ENCODE peak calls at places on chromosomes 6 and 20, in five cellular contexts. G is substantia nigra; B is fibroblast of the aortic adventitia; W is stimulated activated naive CD4-positive, alpha-beta T cell; N is endothelial cell of umbilical vein. S is an unnamed sample.

GRCh38 chr20:16554766-16555543 is 18.3 kb downstream of the KIF16B start:
- DNase-seq in W (no peak), G (no peak), B (no peak), N (no peak), S (no peak)

GRCh38 chr6:143759666-143760065 is 81.9 kb downstream of the PHACTR2 start:
- DNase-seq in W (no peak), N (peak; percentile 36), B (no peak), G (no peak), S (no peak)

GRCh38 chr6:109503327-109504224 is 20.6 kb upstream of the ZBTB24 start:
- DNase-seq in W (no peak), B (no peak), N (no peak), G (no peak), S (no peak)

GRCh38 chr20:22810626-22811559 is 224.2 kb upstream of the SSTR4 start:
- DNase-seq in G (no peak), N (no peak), B (no peak), W (no peak), S (no peak)

GRCh38 chr6:156720739-156721714 is 56.2 kb upstream of the ARID1B start:
- DNase-seq in G (no peak), B (peak; percentile 20), N (peak; percentile 19), W (no peak), S (peak; percentile 71)

GRCh38 chr6:110528051-110528929 is 51.9 kb upstream of the SLC22A16 start:
- DNase-seq in B (peak; percentile 85), W (no peak), N (peak; percentile 91), G (no peak), S (no peak)

GRCh38 chr6:14550410-14550809 is 432.8 kb downstream of the CD83 start:
- DNase-seq in N (no peak), B (no peak), G (no peak), W (no peak), S (no peak)

GRCh38 chr6:8556370-8557018 is 121.1 kb upstream of the SLC35B3 start:
- DNase-seq in N (no peak), G (no peak), W (no peak), B (no peak), S (no peak)

GRCh38 chr20:19392344-19393140 is 180.1 kb downstream of the SLC24A3 start:
- DNase-seq in N (no peak), B (no peak), W (no peak), G (no peak), S (no peak)

GRCh38 chr6:122696079-122696478 is 83.4 kb upstream of the FABP7 start:
- DNase-seq in G (no peak), N (peak; percentile 79), W (no peak), B (peak; percentile 82), S (no peak)

GRCh38 chr6:169326067-169326799 is 72.6 kb upstream of the THBS2 start:
- DNase-seq in B (peak; percentile 48), N (no peak), G (peak; percentile 4), W (no peak), S (no peak)

GRCh38 chr20:46027245-46027853 is 1.7 kb upstream of the SLC12A5 start:
- DNase-seq in B (peak; percentile 72), G (no peak), N (peak; percentile 37), W (no peak), S (no peak)

GRCh38 chr6:90859612-90860011 is 272.7 kb upstream of the MAP3K7 start:
- DNase-seq in B (no peak), W (no peak), G (no peak), N (no peak), S (peak; percentile 54)

GRCh38 chr6:163836916-163837660 is 422.6 kb downstream of the QKI start:
- DNase-seq in G (no peak), B (no peak), N (no peak), W (no peak), S (no peak)